ENCODE peak calls at places on chromosomes 3 and 15, in five cellular contexts. D, Q, B, C and L are unnamed samples.

GRCh38 chr3:112806903-112807302 is 39.8 kb downstream of the CD200R1L start:
- DNase-seq in Q (no peak), C (no peak), B (no peak), D (no peak), L (no peak)

GRCh38 chr3:9782777-9783176 is 9.5 kb downstream of the TADA3 start:
- DNase-seq in B (no peak), D (no peak), C (no peak), Q (no peak), L (no peak)

GRCh38 chr3:33221241-33221640 is 2.6 kb upstream of the SUSD5 start:
- DNase-seq in C (no peak), D (no peak), Q (no peak), B (no peak), L (no peak)

GRCh38 chr3:49567406-49567805 is 13.1 kb downstream of the BSN start:
- DNase-seq in B (no peak), C (no peak), Q (no peak), D (no peak), L (no peak)

GRCh38 chr3:27293954-27294353 is 75.2 kb downstream of the NEK10 start:
- DNase-seq in C (no peak), B (no peak), D (peak; percentile 50), Q (no peak), L (no peak)

GRCh38 chr3:146218880-146219866 is 31.7 kb downstream of the PLSCR4 start:
- DNase-seq in C (peak; percentile 68), Q (peak; percentile 47), D (peak; percentile 63), B (peak; percentile 17), L (no peak)

GRCh38 chr3:125042725-125043406 is 12.9 kb downstream of the HEG1 start:
- DNase-seq in B (peak; percentile 71), D (peak; percentile 76), Q (no peak), C (peak; percentile 70), L (no peak)

GRCh38 chr3:67655364-67656121 is 1.1 kb upstream of the SUCLG2 start:
- DNase-seq in C (no peak), B (peak; percentile 11), D (no peak), Q (peak; percentile 14), L (no peak)

GRCh38 chr3:119314821-119315220 is 20.6 kb downstream of the ARHGAP31 start:
- DNase-seq in B (no peak), Q (no peak), C (peak; percentile 35), D (no peak), L (no peak)

GRCh38 chr15:73697033-73697467 is 12.9 kb downstream of the CD276 start:
- DNase-seq in C (peak; percentile 97), B (peak; percentile 80), Q (peak; percentile 49), D (peak; percentile 95), L (peak; percentile 70)
- TF ChIP-seq CTCF in C (no peak), B (no peak), Q (no peak), D (no peak), L (no peak)

GRCh38 chr3:190339130-190339529 is 16.9 kb upstream of the CLDN1 start:
- DNase-seq in D (no peak), C (peak; percentile 41), Q (no peak), B (no peak), L (no peak)
- TF ChIP-seq CTCF in D (no peak), C (peak; percentile 29), Q (no peak), B (no peak), L (no peak)

DNA sequence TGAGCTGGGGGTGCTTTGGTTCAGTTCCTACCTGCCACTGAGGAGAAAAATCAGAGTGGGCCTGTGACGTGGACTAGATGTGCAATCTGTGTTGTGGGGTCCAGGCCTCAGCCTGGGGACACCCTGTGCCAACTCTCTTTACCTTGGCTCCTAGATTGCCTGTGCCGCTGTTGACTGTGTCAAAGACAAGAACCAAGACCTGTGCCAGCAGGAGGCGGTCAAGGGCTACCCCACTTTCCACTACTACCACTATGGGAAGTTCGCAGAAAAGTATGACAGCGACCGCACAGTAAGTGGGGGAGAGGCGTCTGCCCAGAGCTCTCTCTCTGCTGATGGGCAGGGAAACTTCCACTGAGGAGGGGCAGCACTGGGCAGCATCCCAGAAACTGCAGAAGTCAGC is 40.6 kb upstream of the SEC22A start:
- DNase-seq in B (no peak), Q (no peak), D (no peak), C (no peak), L (no peak)
- TF ChIP-seq CTCF in B (no peak), Q (no peak), D (no peak), C (no peak), L (no peak)

GRCh38 chr15:81914333-81914732 is 131.5 kb downstream of the MEX3B start:
- DNase-seq in Q (no peak), C (no peak), B (no peak), D (peak; percentile 28), L (no peak)
- TF ChIP-seq CTCF in Q (no peak), C (no peak), B (no peak), D (no peak), L (no peak)

GRCh38 chr3:65422154-65422553 is 616.6 kb downstream of the MAGI1 start:
- DNase-seq in D (no peak), B (no peak), C (no peak), Q (no peak), L (no peak)

GRCh38 chr3:65425880-65426279 is 612.8 kb downstream of the MAGI1 start:
- DNase-seq in D (peak; percentile 39), Q (no peak), C (peak; percentile 29), B (no peak), L (no peak)
- TF ChIP-seq CTCF in D (peak; percentile 44), Q (no peak), C (peak; percentile 49), B (peak; percentile 54), L (peak; percentile 50)

DNA sequence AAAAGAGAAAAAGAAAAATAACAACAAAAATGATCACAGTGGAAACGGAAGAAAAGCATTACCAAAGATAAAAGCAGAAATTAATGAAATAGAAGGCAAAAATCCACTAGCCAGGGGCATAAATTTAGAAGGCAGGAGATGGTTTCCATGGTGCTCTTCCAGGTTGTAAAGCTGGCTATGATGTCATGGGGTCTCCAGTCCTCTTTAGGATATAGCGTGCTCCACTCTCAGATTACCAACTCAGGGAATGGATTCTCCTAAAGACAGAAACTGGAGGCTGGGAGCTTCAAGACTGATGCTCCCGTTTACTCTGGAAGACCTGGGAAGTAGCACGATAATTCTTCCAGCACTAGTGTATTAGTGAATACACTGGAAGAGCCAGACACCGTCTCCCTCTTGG is 10.9 kb upstream of the ULK4 start:
- DNase-seq in Q (no peak), B (no peak), C (no peak), D (no peak), L (no peak)
- TF ChIP-seq CTCF in Q (no peak), B (no peak), C (no peak), D (no peak), L (no peak)

GRCh38 chr3:104606812-104607211 is 759.9 kb upstream of the ALCAM start:
- DNase-seq in Q (no peak), D (no peak), C (no peak), B (no peak), L (no peak)

GRCh38 chr3:104598848-104599501 is 767.7 kb upstream of the ALCAM start:
- DNase-seq in B (no peak), C (no peak), D (no peak), Q (peak; percentile 17), L (no peak)

DNA sequence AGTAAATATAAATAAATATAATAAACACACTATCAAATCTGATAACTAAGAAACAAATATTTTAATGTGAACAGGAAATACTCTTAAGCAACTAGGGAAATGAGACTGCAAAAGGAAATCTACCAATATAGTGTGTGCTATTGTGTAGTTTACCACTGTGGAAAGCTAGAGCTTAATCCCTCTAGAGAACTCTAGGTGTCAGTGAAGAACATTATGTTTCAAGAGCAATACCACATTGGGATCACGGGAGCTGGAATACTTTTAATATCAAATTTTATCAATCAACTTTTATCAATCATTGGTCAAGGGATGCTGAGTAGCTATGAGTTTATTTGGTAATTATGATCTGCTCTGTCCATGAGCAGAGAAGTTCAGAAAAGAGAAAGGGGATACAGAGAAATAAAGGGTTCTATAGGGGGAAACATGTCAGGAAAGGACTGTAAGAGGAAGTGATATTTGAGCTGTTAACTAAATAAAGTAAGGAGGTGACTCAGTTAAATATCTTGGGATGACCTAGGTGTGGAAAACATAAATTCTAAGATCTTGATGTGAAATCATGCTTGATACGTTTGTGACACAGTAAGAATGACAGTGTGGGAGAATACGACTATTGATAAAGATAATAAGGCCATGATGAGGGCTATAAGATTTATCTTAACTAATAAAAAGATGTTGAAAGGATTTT is 762.2 kb upstream of the ALCAM start:
- DNase-seq in C (peak; percentile 63), B (no peak), D (peak; percentile 59), Q (no peak), L (no peak)
- TF ChIP-seq CTCF in C (peak; percentile 61), B (peak; percentile 12), D (peak; percentile 43), Q (no peak), L (peak; percentile 46)